ENCODE peak calls at places on chromosomes 3 and 15, in seven cellular contexts. F, V, D, L, E, C and S are unnamed samples.

GRCh38 chr3:189325454-189325853 is 153.7 kb downstream of the TPRG1 start:
- DNase-seq in F (peak), V (no peak), D (no peak), L (no peak), E (no peak), C (no peak), S (no peak)

GRCh38 chr3:60756636-60757035 is 494.6 kb downstream of the FHIT start:
- DNase-seq in F (no peak), V (no peak), D (peak), L (peak), E (no peak), C (no peak), S (no peak)

GRCh38 chr3:8443829-8444791 is 57.5 kb upstream of the LMCD1 start:
- DNase-seq in F (peak), V (peak), D (peak), L (peak), E (peak), C (peak), S (no peak)

GRCh38 chr3:73437828-73438227 is 186.9 kb downstream of the PDZRN3 start:
- DNase-seq in F (no peak), V (no peak), D (peak), L (no peak), E (no peak), C (no peak), S (no peak)

GRCh38 chr3:14991818-14992612 is 44.6 kb downstream of the NR2C2 start:
- DNase-seq in F (no peak), V (peak), D (peak), L (peak), E (no peak), C (no peak), S (no peak)

GRCh38 chr15:85652457-85652856 is 142.3 kb downstream of the KLHL25 start:
- DNase-seq in F (no peak), V (no peak), D (no peak), L (no peak), E (no peak), C (no peak), S (no peak)

GRCh38 chr15:83323296-83323711 is 38.8 kb upstream of the BNC1 start:
- DNase-seq in F (peak), V (peak), D (peak), L (no peak), E (no peak), C (no peak), S (no peak)

GRCh38 chr3:10553586-10554235 is 48.3 kb upstream of the ATP2B2 start:
- DNase-seq in F (no peak), V (peak), D (no peak), L (peak), E (peak), C (no peak), S (no peak)

GRCh38 chr3:142586803-142587406 is 8.4 kb upstream of the ATR start:
- DNase-seq in F (peak), V (peak), D (peak), L (peak), E (peak), C (peak), S (peak)

GRCh38 chr3:25580534-25580933 is 84.2 kb downstream of the TOP2B start:
- DNase-seq in F (no peak), V (no peak), D (no peak), L (no peak), E (no peak), C (no peak), S (no peak)

DNA sequence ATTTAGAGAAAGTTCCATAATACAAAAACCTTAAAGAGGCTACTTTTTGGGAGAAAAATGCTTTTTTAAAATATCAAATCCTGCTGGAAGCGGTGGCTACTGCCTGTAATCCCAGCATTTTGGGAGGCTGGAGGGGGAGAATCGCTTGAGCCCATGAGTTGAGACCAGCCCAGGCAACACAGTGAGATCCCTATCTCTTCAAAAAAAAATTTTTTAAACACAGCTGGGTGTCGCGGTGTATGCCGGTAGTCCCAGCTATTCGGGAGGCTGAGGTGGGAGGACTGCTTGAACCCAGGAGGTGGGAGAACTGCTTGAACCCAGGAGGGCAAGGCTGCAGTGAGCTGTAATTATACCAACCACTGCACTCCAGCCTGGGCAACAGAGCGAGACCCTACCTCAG is 14.2 kb downstream of the SLTM start:
- DNase-seq in F (no peak), V (no peak), D (no peak), L (no peak), E (no peak), C (no peak), S (no peak)
- TF ChIP-seq EZH2phosphoT487 in F (no peak), V (no peak), D (no peak), L (no peak), E (no peak), C (no peak), S (no peak)

GRCh38 chr15:67080900-67081431 is 15.6 kb downstream of the SMAD3 start:
- DNase-seq in F (peak), V (no peak), D (peak), L (no peak), E (no peak), C (no peak), S (peak)
- H3K4me3 ChIP-seq in F (no peak), V (no peak), D (peak), L (no peak), E (no peak), C (no peak), S (peak)

GRCh38 chr3:55486857-55487375 is at the start of gene WNT5A:
- DNase-seq in F (peak), V (peak), D (peak), L (peak), E (peak), C (no peak), S (peak)

GRCh38 chr3:55490194-55490913 is 3.2 kb upstream of the WNT5A start:
- DNase-seq in F (peak), V (no peak), D (no peak), L (no peak), E (peak), C (no peak), S (peak)

GRCh38 chr3:55487376-55488241 is 503 bp upstream of the WNT5A start:
- DNase-seq in F (peak), V (peak), D (peak), L (peak), E (peak), C (no peak), S (peak)

GRCh38 chr3:55489804-55490132 is 2.7 kb upstream of the WNT5A start:
- DNase-seq in F (peak), V (peak), D (no peak), L (peak), E (peak), C (no peak), S (no peak)

DNA sequence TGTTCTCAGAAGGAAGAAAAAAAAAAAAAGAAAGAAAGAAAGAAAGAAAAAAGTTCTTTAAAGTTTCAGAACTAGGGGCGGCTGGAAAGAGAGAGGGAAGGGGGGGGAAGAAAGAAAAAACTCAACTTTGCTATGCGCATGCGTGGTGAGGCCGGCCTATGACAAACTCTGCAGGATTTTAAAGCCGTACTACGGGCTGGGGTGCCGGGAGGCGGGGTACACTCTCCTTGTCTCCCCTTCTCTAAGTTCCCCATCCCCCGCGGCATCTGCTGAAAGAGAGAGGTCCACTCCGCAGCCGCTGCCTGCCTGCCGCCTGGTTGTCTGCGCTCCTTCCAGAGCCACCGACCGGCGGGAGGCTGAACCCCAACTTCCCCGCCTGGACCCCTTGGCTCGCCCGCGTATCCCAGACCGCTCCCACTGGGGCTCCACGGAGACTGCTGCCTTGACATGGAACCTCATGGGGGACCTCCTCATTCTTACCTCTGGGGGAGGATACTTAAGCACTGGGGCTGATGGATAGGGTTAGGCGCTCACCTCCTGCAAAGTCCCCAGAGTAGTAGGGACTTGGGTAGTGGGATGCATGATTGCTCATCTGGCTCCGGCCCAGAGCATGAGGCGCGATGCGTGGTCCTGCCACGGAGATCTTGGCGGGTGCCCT is 1.4 kb upstream of the WNT5A start:
- DNase-seq in F (peak), V (peak), D (peak), L (peak), E (peak), C (no peak), S (peak)
- TF ChIP-seq EZH2 in F (no peak), V (no peak), D (no peak), L (no peak), E (peak), C (no peak), S (no peak)

DNA sequence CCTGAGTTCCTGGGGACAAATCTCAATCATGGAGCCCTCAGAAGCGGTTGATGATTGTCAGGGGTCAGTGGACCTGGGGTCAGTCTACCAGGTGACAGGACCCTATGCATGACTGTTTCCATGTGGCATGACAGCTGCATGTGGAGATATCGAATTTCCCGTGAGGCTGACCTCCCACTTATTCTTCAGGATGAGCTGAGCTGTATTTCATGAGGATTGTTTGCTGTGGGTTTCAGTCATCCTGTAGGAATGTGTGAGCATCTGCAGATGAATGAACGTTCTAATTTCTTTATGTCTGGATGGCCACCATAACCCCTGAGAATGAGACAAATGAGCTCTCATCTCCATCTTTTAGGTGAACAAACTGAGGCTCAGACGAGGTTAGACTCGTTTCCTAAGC is 93.0 kb upstream of the HES1 start:
- DNase-seq in F (peak), V (no peak), D (peak), L (no peak), E (no peak), C (no peak), S (no peak)
- TF ChIP-seq EZH2phosphoT487 in F (no peak), V (no peak), D (no peak), L (no peak), E (no peak), C (no peak), S (no peak)

GRCh38 chr15:23646165-23647000 is 1.3 kb downstream of the MAGEL2 start:
- DNase-seq in F (no peak), V (peak), D (no peak), L (no peak), E (no peak), C (no peak), S (no peak)
- H3K4me3 ChIP-seq in F (no peak), V (no peak), D (no peak), L (peak), E (peak), C (no peak), S (no peak)

GRCh38 chr3:181723568-181724431 is 12.1 kb downstream of the SOX2 start:
- DNase-seq in F (no peak), V (no peak), D (no peak), L (no peak), E (peak), C (no peak), S (no peak)
- TF ChIP-seq EZH2 in F (no peak), V (peak), D (no peak), L (no peak), E (peak), C (no peak), S (no peak)

GRCh38 chr15:31270767-31271166 is 55.9 kb upstream of the KLF13 start:
- DNase-seq in F (no peak), V (no peak), D (no peak), L (peak), E (peak), C (no peak), S (no peak)
- TF ChIP-seq EZH2phosphoT487 in F (no peak), V (no peak), D (no peak), L (no peak), E (no peak), C (no peak), S (no peak)

DNA sequence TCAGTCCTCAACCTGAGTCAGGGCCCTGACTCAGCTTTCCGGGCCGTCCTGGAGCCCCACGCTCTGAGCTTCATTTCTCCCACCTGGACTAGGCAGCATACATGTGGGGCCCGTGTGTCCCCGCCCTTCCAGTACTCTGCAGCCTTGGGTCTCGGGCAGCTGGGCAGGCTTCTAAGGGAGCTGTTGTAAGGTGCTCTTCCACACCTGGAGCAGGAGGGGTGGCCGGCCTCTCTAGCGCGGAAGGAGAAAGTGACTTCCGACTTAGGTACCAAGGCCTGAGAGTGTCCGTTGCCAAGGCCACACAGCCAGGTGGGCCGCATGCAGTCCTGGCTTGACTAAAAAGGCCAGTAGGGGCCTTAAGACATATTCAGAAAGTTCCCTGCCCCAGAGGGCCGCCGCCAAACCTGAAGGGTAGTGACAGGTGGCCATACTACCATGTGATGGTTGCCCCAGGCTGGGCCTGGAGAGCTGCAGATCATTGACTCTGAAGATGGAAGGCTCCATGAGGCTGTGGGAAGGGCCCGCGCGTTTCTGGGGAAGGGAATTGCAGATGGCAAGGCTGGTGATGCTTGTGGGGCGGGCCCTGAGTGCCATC is 9.4 kb upstream of the SEMA3B start:
- DNase-seq in F (no peak), V (no peak), D (no peak), L (no peak), E (no peak), C (no peak), S (no peak)
- H3K4me3 ChIP-seq in F (no peak), V (no peak), D (no peak), L (no peak), E (peak), C (peak), S (peak)

GRCh38 chr3:150737874-150738679 is 24.9 kb downstream of the SIAH2 start:
- DNase-seq in F (peak), V (peak), D (peak), L (no peak), E (peak), C (peak), S (no peak)

GRCh38 chr3:150739877-150740645 is 22.9 kb downstream of the SIAH2 start:
- DNase-seq in F (no peak), V (no peak), D (no peak), L (no peak), E (no peak), C (no peak), S (no peak)

GRCh38 chr3:150738688-150739087 is 24.3 kb downstream of the SIAH2 start:
- DNase-seq in F (peak), V (peak), D (no peak), L (no peak), E (no peak), C (no peak), S (no peak)

GRCh38 chr3:150740733-150741496 is 22.1 kb downstream of the SIAH2 start:
- DNase-seq in F (no peak), V (no peak), D (no peak), L (no peak), E (no peak), C (no peak), S (no peak)

DNA sequence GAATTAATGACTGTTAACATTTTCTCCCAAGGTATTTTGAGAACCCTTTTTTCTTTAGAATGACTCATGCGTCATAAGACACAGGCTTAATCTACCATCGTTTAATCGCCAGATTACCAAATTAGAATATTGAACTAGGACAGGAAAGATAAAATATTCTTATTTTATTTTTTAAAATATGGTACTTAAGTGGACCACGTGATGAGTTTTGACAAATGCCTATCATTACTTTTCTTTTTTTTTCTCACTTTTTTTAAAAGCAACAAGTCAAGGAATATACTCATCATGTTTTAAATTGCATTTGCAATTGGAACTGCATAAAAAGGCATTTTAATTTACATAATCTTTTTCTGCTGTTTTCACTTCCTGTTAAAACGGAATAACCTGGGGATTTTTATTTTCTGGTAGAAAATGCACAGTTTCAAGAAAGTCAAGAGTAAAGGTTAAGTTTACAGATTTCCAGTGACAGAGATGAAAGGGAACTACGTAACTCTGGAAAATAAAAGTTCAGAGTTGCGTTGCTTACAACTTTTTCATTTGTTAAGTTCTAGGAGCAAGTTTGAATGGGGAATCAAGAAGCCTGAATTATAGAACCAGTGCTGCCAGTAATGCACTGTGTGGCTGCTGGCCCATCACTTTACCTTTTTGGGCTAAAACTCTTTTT is 23.6 kb downstream of the SIAH2 start:
- DNase-seq in F (no peak), V (no peak), D (no peak), L (no peak), E (no peak), C (no peak), S (no peak)
- TF ChIP-seq EZH2 in F (no peak), V (no peak), D (no peak), L (no peak), E (no peak), C (no peak), S (no peak)